ENCODE peak calls at places on chromosome 4, in six cellular contexts. N is cardiac muscle cell, S is mucosa of descending colon, X is MCF 10A, H is dorsolateral prefrontal cortex, T is choroid plexus epithelial cell. P is an unnamed sample.

GRCh38 chr4:81807927-81808672 is 336.4 kb upstream of the RASGEF1B start:
- DNase-seq in H (no peak), T (no peak), S (no peak), X (peak), N (peak), P (no peak)

GRCh38 chr4:147340111-147340510 is 140.8 kb upstream of the EDNRA start:
- DNase-seq in X (peak), N (peak), H (no peak), T (peak), S (no peak), P (no peak)

GRCh38 chr4:2095236-2096072 is 36.3 kb downstream of the NAT8L start:
- DNase-seq in H (no peak), X (no peak), T (no peak), N (no peak), S (no peak), P (no peak)

GRCh38 chr4:152328595-152328994 is 207.3 kb downstream of the FBXW7 start:
- DNase-seq in X (peak), S (no peak), H (no peak), T (no peak), N (no peak), P (no peak)

GRCh38 chr4:15677507-15677988 is 4.1 kb upstream of the FAM200B start:
- DNase-seq in X (peak), T (peak), S (no peak), H (no peak), N (peak), P (no peak)

GRCh38 chr4:64682946-64683345 is 273.7 kb upstream of the TECRL start:
- DNase-seq in X (no peak), N (no peak), H (no peak), T (no peak), S (no peak), P (no peak)

GRCh38 chr4:152501846-152502536 is 33.9 kb downstream of the FBXW7 start:
- DNase-seq in H (no peak), S (no peak), T (peak), X (no peak), N (peak), P (no peak)

GRCh38 chr4:134636332-134637055 is 434.9 kb upstream of the PABPC4L start:
- DNase-seq in T (no peak), X (no peak), H (no peak), N (no peak), S (no peak), P (no peak)

GRCh38 chr4:163367651-163368050 is 24.0 kb downstream of the NPY5R start:
- DNase-seq in T (no peak), H (no peak), S (no peak), N (peak), X (peak), P (no peak)

GRCh38 chr4:78293841-78294301 is 236.7 kb downstream of the FRAS1 start:
- DNase-seq in N (peak), X (peak), H (no peak), S (no peak), T (peak), P (no peak)
- TF ChIP-seq CTCF in N (peak), X (no peak), H (no peak), S (no peak), T (peak), P (no peak)

DNA sequence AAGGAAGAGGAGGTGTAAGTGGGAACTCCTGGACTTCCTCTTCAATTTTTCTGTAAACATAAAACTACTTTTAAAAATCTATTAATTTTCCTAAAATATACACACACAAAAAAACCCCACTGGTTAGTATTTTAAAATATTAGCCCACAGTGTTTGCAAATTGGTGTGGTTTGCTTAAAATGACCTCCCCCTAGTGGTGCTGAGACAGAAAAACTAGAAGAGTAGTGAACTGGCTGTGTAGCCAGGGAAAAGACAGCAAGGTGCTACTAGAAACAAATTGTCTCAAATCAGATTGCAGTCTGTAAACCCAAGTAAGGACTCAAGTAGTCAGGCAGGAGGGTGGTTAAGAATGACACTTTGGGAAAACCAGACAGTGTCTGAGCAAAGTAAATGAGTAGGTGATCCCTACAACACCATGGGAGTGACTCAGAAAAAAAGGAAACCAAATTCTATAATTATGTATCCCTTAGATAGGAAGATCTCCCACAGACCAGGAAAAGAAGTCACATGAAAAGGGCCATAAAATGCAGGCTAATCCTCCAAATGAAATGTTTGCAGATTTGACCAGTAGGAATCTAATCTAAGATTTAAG is 26.0 kb downstream of the AMTN start:
- DNase-seq in N (peak), X (peak), T (peak), H (no peak), S (no peak), P (no peak)
- TF ChIP-seq CTCF in N (peak), X (peak), T (peak), H (peak), S (no peak), P (peak)

DNA sequence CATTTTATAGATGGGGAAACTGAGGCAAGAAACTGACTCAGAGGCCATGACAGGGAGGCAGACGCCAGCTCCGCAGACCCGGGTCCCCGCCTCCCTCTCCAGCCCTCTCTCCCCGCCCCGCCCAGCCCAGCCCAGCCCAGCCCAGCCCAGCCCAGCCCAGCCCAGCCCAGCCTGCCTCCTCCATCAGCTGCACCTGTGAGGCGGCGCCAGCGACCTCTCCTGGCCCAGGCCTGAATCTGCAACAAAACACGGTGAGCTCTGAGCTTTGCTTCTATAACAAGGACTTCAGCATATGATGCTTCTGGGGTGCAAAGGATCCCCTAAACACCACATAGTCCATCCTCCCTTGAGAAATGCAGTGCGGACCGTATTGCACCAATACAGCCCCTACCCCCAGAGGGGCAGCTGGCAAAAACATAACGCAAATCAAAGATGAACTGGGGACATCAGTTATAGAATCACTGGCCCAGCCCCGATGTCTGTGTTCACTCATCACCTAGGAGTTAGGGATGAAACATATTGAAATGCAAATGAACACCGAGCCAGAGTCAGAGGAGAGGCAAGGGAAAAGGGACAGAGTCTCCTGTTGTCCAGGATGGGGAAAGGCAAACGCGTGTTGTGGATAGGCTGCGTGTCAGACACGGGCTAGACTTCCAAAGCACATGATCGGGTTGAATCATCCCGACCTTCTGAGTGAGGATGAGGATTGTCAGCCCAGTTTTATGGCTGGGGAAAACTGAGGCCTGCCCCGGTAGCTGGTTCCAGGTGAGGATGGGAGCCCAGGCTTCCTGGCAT is 216.1 kb upstream of the PSAPL1 start:
- DNase-seq in H (no peak), T (peak), X (peak), N (peak), S (peak), P (no peak)
- TF ChIP-seq CTCF in H (no peak), T (peak), X (no peak), N (peak), S (no peak), P (no peak)

GRCh38 chr4:168514249-168514852 is 17.5 kb downstream of the PALLD start:
- DNase-seq in H (no peak), T (peak), S (no peak), N (peak), X (peak), P (no peak)
- TF ChIP-seq CTCF in H (peak), T (peak), S (no peak), N (peak), X (peak), P (peak)

GRCh38 chr4:101230806-101231426 is 116.4 kb downstream of the PPP3CA start:
- DNase-seq in H (no peak), S (no peak), N (no peak), X (no peak), T (no peak), P (no peak)
- TF ChIP-seq CTCF in H (no peak), S (no peak), N (peak), X (no peak), T (peak), P (no peak)

DNA sequence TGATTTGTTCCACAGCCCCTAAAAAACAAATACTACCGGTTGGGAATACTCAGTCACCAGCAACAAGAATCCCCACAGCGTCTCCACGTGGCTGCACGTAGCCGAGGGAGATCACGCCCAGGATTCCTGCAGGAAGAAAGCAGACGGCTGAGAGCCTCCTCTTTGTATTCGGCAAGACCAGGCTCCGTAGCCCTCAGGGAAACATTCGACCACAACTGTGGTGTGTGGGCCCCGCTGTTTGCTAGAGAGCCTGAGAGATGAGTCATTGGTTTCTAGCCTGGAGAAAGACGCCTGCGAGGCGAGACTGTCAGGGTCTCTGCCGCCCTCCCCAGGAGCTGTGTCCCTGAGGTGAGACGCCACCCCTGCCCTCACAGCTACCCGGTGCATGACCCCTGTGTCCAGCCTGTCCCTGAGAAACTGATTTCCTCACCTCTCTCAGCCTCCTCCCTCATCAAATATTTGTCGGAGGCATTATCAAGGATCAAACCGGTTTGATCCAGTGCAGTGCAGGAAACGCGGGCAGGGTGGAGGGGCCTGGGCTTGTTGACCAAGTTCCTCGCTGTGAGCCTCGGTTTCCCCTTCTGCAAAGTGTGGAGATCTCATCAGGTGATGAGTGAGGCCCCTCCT is 4.7 kb upstream of the S100P start:
- DNase-seq in S (peak), T (peak), X (peak), N (peak), H (no peak), P (no peak)
- TF ChIP-seq CTCF in S (no peak), T (peak), X (no peak), N (peak), H (no peak), P (no peak)

GRCh38 chr4:85548116-85548515 is 73.2 kb downstream of the ARHGAP24 start:
- DNase-seq in T (peak), H (no peak), S (no peak), X (no peak), N (no peak), P (no peak)
- TF ChIP-seq CTCF in T (no peak), H (no peak), S (no peak), X (no peak), N (no peak), P (no peak)

GRCh38 chr4:37549003-37549402 is 137.2 kb downstream of the RELL1 start:
- DNase-seq in H (no peak), N (peak), X (peak), S (no peak), T (peak), P (no peak)
- TF ChIP-seq CTCF in H (no peak), N (peak), X (no peak), S (no peak), T (no peak), P (no peak)

P was measured in heart right ventricle.